ENCODE peak calls at places on chromosomes 11 and 22, in six cellular contexts. Y, M, F, X, R and U are unnamed samples.

GRCh38 chr11:28621648-28622215 is 513.5 kb downstream of the METTL15 start:
- DNase-seq in M (no peak), R (peak; percentile 20), X (no peak), F (no peak), Y (no peak), U (no peak)

GRCh38 chr11:65476632-65477270 is 22.1 kb upstream of the MALAT1 start:
- DNase-seq in M (no peak), F (peak; percentile 27), Y (no peak), R (no peak), X (peak; percentile 55), U (peak; percentile 30)

GRCh38 chr11:12220305-12220704 is 109.9 kb downstream of the MICAL2 start:
- DNase-seq in R (no peak), X (no peak), F (no peak), M (no peak), Y (no peak), U (peak; percentile 91)

GRCh38 chr11:108664730-108665525 is at the start of gene DDX10:
- DNase-seq in M (peak; percentile 97), Y (peak; percentile 97), X (peak; percentile 99), R (peak; percentile 96), F (peak; percentile 98), U (peak; percentile 97)

GRCh38 chr22:40605676-40606250 is 30.8 kb downstream of the MRTFA start:
- DNase-seq in F (no peak), R (peak; percentile 71), Y (no peak), M (no peak), X (no peak), U (no peak)

GRCh38 chr11:128472128-128473110 is 114.9 kb downstream of the ETS1 start:
- DNase-seq in M (peak; percentile 42), R (peak; percentile 68), F (peak; percentile 60), X (no peak), Y (no peak), U (no peak)

GRCh38 chr11:12968101-12968500 is 41.0 kb upstream of the RASSF10 start:
- DNase-seq in X (no peak), Y (no peak), R (no peak), M (peak; percentile 73), F (no peak), U (no peak)

GRCh38 chr11:111575748-111576147 is 26.5 kb upstream of the SIK2 start:
- DNase-seq in R (no peak), M (no peak), Y (no peak), F (no peak), X (no peak), U (no peak)

GRCh38 chr11:124917115-124917637 is 1.9 kb upstream of the HEPN1 start:
- DNase-seq in R (peak; percentile 28), F (no peak), M (no peak), Y (no peak), X (no peak), U (no peak)

GRCh38 chr22:29799217-29799680 is 32.1 kb downstream of the UQCR10 start:
- DNase-seq in F (no peak), R (peak; percentile 97), Y (peak; percentile 35), M (peak; percentile 87), X (peak; percentile 95), U (peak; percentile 96)

GRCh38 chr11:66787934-66788758 is 55.1 kb upstream of the RCE1 start:
- DNase-seq in F (no peak), M (no peak), Y (no peak), X (no peak), R (no peak), U (no peak)

GRCh38 chr22:40414306-40414705 is 43.9 kb downstream of the SGSM3 start:
- DNase-seq in R (peak; percentile 35), X (no peak), F (no peak), M (peak; percentile 71), Y (no peak), U (peak; percentile 7)

GRCh38 chr11:120775986-120776682 is 247.8 kb upstream of the TBCEL start:
- DNase-seq in Y (no peak), R (no peak), F (no peak), M (no peak), X (no peak), U (no peak)

GRCh38 chr11:68043349-68044144 is 4.7 kb downstream of the TCIRG1 start:
- DNase-seq in R (peak; percentile 47), F (no peak), Y (no peak), M (no peak), X (peak; percentile 80), U (no peak)

GRCh38 chr11:123301696-123302400 is 106.8 kb upstream of the CLMP start:
- DNase-seq in F (peak; percentile 45), Y (peak; percentile 31), X (peak; percentile 84), M (peak; percentile 26), R (peak; percentile 34), U (peak; percentile 31)

GRCh38 chr22:43128928-43129424 is 14.2 kb downstream of the MCAT start:
- DNase-seq in F (peak; percentile 92), X (no peak), R (no peak), M (no peak), Y (peak; percentile 29), U (no peak)

GRCh38 chr11:46914363-46914762 is 4.0 kb downstream of the LRP4 start:
- DNase-seq in R (peak; percentile 47), F (no peak), Y (no peak), M (peak; percentile 33), X (no peak), U (no peak)

GRCh38 chr11:45777127-45777969 is 27.6 kb upstream of the SLC35C1 start:
- DNase-seq in F (no peak), X (no peak), R (no peak), Y (no peak), M (no peak), U (no peak)

GRCh38 chr11:128625766-128626165 is 38.4 kb upstream of the ETS1 start:
- DNase-seq in M (no peak), X (no peak), R (no peak), F (no peak), Y (no peak), U (no peak)

GRCh38 chr22:17501679-17502285 is 61.5 kb upstream of the SLC25A18 start:
- DNase-seq in Y (no peak), X (no peak), F (peak; percentile 79), M (peak; percentile 53), R (peak; percentile 57), U (no peak)

GRCh38 chr11:111376453-111376871 is 2.6 kb downstream of the POU2AF1 start:
- DNase-seq in R (no peak), M (peak; percentile 71), X (no peak), F (peak; percentile 79), Y (no peak), U (no peak)

GRCh38 chr11:114889464-114890065 is 211.2 kb downstream of the NXPE2 start:
- DNase-seq in M (no peak), R (no peak), F (no peak), X (no peak), Y (no peak), U (no peak)
- H3K27ac ChIP-seq in M (no peak overlapping the region), R (no peak overlapping the region), F (no peak overlapping the region), X (no peak overlapping the region), Y (no peak overlapping the region), U (no peak overlapping the region)

GRCh38 chr11:133948711-133949110 is 8.1 kb downstream of the IGSF9B start:
- DNase-seq in R (no peak), Y (no peak), F (no peak), M (no peak), X (no peak), U (no peak)
- H3K4me1 ChIP-seq in R (no peaks in the 10 kb centered on the region), Y (no peaks in the 10 kb centered on the region), F (no peaks in the 10 kb centered on the region), M (peaks cover 31% of the 10 kb centered on the region), X (peaks cover 3% of the 10 kb centered on the region), U (no peaks in the 10 kb centered on the region)

GRCh38 chr22:32200752-32201151 is 4.1 kb downstream of the RFPL2 start:
- DNase-seq in R (no peak), X (no peak), M (no peak), F (peak; percentile 16), Y (no peak), U (no peak)
- TF ChIP-seq CTCF in R (no peak), X (no peak), M (no peak), F (no peak), Y (no peak), U (no peak)

GRCh38 chr11:71269603-71270511 is 17.5 kb upstream of the SHANK2 start:
- DNase-seq in X (peak; percentile 46), M (no peak), F (no peak), R (peak; percentile 25), Y (no peak), U (no peak)
- H3K27ac ChIP-seq in X (no peak overlapping the region), M (no peak overlapping the region), F (no peak overlapping the region), R (no peak overlapping the region), Y (no peak overlapping the region), U (no peak overlapping the region)

GRCh38 chr22:50724616-50725015 is 13.4 kb upstream of the ACR start:
- DNase-seq in X (peak; percentile 58), F (no peak), R (no peak), M (no peak), Y (no peak), U (no peak)
- H3K4me1 ChIP-seq in X (no peaks in the 10 kb centered on the region), F (peaks cover 12% of the 10 kb centered on the region), R (no peaks in the 10 kb centered on the region), M (no peaks in the 10 kb centered on the region), Y (no peaks in the 10 kb centered on the region), U (no peaks in the 10 kb centered on the region)

GRCh38 chr22:35643991-35644390 is 4.3 kb upstream of the APOL6 start:
- DNase-seq in M (peak; percentile 34), R (no peak), F (no peak), X (no peak), Y (peak; percentile 7), U (no peak)

GRCh38 chr22:35641494-35642120 is 6.6 kb upstream of the APOL6 start:
- DNase-seq in R (no peak), Y (no peak), X (no peak), M (no peak), F (no peak), U (no peak)

GRCh38 chr22:35645646-35646045 is 2.6 kb upstream of the APOL6 start:
- DNase-seq in R (no peak), M (no peak), X (no peak), Y (no peak), F (no peak), U (no peak)

GRCh38 chr22:35638408-35638807 is 9.8 kb upstream of the APOL6 start:
- DNase-seq in R (peak; percentile 75), Y (no peak), M (no peak), X (peak; percentile 94), F (no peak), U (peak; percentile 89)

DNA sequence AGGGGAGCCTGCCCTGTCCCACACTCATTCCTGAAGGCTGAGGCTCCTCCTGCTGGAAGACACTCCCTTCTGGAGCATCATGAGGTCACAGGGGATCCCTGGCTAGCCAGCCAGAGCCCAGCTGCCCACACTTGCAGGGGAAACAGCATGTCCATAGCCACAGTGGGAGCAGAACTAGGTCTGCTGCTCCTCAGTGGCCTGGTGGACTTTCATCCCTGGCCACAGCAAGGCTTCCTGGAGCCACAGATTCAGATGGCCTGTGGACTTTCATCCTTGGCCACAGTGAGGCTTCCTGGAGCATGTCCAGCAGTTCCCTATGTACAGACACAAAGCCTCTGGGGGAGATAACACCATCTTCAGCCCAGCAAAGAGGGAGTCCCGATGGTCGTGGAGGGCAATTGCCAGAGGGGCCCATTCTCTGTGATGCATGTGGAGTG is 5.9 kb upstream of the APOL6 start:
- DNase-seq in M (no peak), F (no peak), X (no peak), Y (peak; percentile 4), R (no peak), U (no peak)
- TF ChIP-seq CTCF in M (no peak), F (no peak), X (no peak), Y (no peak), R (no peak), U (no peak)

GRCh38 chr11:1051356-1052132 is 15.0 kb upstream of the MUC6 start:
- DNase-seq in M (no peak), F (no peak), R (no peak), Y (no peak), X (peak; percentile 64), U (peak; percentile 55)
- H3K27ac ChIP-seq in M (no peak overlapping the region), F (no peak overlapping the region), R (no peak overlapping the region), Y (no peak overlapping the region), X (no peak overlapping the region), U (no peak overlapping the region)

GRCh38 chr11:31810779-31811647 is at the start of gene PAX6:
- DNase-seq in R (peak; percentile 100), X (peak; percentile 73), Y (peak; percentile 23), F (peak; percentile 3), M (peak; percentile 13), U (no peak)
- H3K4me1 ChIP-seq in R (peaks cover 5% of the 10 kb centered on the region), X (peaks cover 32% of the 10 kb centered on the region), Y (peaks cover 21% of the 10 kb centered on the region), F (no peaks in the 10 kb centered on the region), M (peaks cover 31% of the 10 kb centered on the region), U (peaks cover 67% of the 10 kb centered on the region)